ENCODE peak calls at places on chromosome 22, in four cellular contexts. A is OCI-LY7; X is AG20443; Y is stimulated activated naive CD4-positive, alpha-beta T cell. N is an unnamed sample.

GRCh38 chr22:45318168-45318557 is 8.4 kb downstream of the FAM118A start:
- DNase-seq in A (peak), X (peak), Y (peak), N (peak)

GRCh38 chr22:26608129-26608528 is 9.7 kb downstream of the CRYBB1 start:
- DNase-seq in A (no peak), X (no peak), Y (no peak), N (no peak)

GRCh38 chr22:50439314-50440250 is 35.3 kb downstream of the SBF1 start:
- DNase-seq in A (no peak), X (no peak), Y (no peak), N (no peak)

GRCh38 chr22:47618611-47619010 is 856.2 kb downstream of the TBC1D22A start:
- DNase-seq in A (no peak), X (no peak), Y (no peak), N (no peak)

GRCh38 chr22:35997438-35997837 is 31.2 kb downstream of the RBFOX2 start:
- DNase-seq in A (no peak), X (no peak), Y (no peak), N (no peak)

GRCh38 chr22:38347944-38348750 is 30.9 kb upstream of the CSNK1E start:
- DNase-seq in A (no peak), X (peak), Y (no peak), N (no peak)

GRCh38 chr22:39270792-39271191 is 26.0 kb upstream of the PDGFB start:
- DNase-seq in A (no peak), X (no peak), Y (no peak), N (no peak)

GRCh38 chr22:30609260-30610185 is 2.5 kb downstream of the TCN2 start:
- DNase-seq in A (no peak), X (peak), Y (no peak), N (no peak)

GRCh38 chr22:46031561-46031960 is 54.6 kb upstream of the WNT7B start:
- DNase-seq in A (no peak), X (no peak), Y (no peak), N (no peak)

GRCh38 chr22:28773461-28773867 is 969 bp downstream of the CCDC117 start:
- DNase-seq in A (no peak), X (peak), Y (no peak), N (no peak)

GRCh38 chr22:37051629-37052385 is at the start of gene KCTD17:
- DNase-seq in A (peak), X (peak), Y (peak), N (peak)

GRCh38 chr22:47039356-47039755 is 276.9 kb downstream of the TBC1D22A start:
- DNase-seq in A (no peak), X (no peak), Y (no peak), N (no peak)

GRCh38 chr22:31646186-31647019 is 15.6 kb downstream of the PISD start:
- DNase-seq in A (no peak), X (peak), Y (no peak), N (no peak)

GRCh38 chr22:49530671-49531532 is 296.8 kb downstream of the BRD1 start:
- DNase-seq in A (no peak), X (no peak), Y (no peak), N (no peak)

GRCh38 chr22:36415415-36416168 is 27.8 kb upstream of the MYH9 start:
- DNase-seq in A (no peak), X (no peak), Y (no peak), N (no peak)

GRCh38 chr22:17601031-17601430 is 27.5 kb downstream of the ATP6V1E1 start:
- DNase-seq in A (no peak), X (no peak), Y (no peak), N (no peak)

GRCh38 chr22:38841211-38841610 is 2.6 kb downstream of the NPTXR start:
- DNase-seq in A (no peak), X (no peak), Y (no peak), N (no peak)

GRCh38 chr22:40597541-40598453 is 38.7 kb downstream of the MRTFA start:
- DNase-seq in A (no peak), X (peak), Y (no peak), N (no peak)

GRCh38 chr22:28441720-28442263 is 237.8 kb downstream of the TTC28 start:
- DNase-seq in A (no peak), X (peak), Y (no peak), N (no peak)

GRCh38 chr22:44799077-44799931 is 46.9 kb downstream of the ARHGAP8 start:
- DNase-seq in A (no peak), X (no peak), Y (no peak), N (no peak)

GRCh38 chr22:40721266-40721665 is 42.0 kb downstream of the MCHR1 start:
- DNase-seq in A (no peak), X (peak), Y (no peak), N (no peak)

GRCh38 chr22:29503811-29504372 is 23.9 kb downstream of the NEFH start:
- DNase-seq in A (no peak), X (peak), Y (no peak), N (no peak)

GRCh38 chr22:40654522-40655167 is 18.1 kb upstream of the MRTFA start:
- DNase-seq in A (no peak), X (peak), Y (no peak), N (no peak)

GRCh38 chr22:50544078-50544745 is 1.5 kb upstream of the KLHDC7B start:
- DNase-seq in A (peak), X (peak), Y (peak), N (peak)

GRCh38 chr22:27460596-27461347 is 340.8 kb downstream of the MN1 start:
- DNase-seq in A (no peak), X (peak), Y (no peak), N (no peak)

GRCh38 chr22:44426981-44427380 is 71.1 kb downstream of the RTL6 start:
- DNase-seq in A (no peak), X (no peak), Y (no peak), N (no peak)

GRCh38 chr22:49523374-49524008 is 304.2 kb downstream of the BRD1 start:
- DNase-seq in A (no peak), X (no peak), Y (no peak), N (no peak)

GRCh38 chr22:35539910-35540599 is 576 bp upstream of the RASD2 start:
- DNase-seq in A (peak), X (peak), Y (peak), N (peak)

GRCh38 chr22:25197335-25197734 is 2.3 kb upstream of the CRYBB3 start:
- DNase-seq in A (no peak), X (no peak), Y (no peak), N (no peak)

N was measured in central memory CD4-positive, alpha-beta T cell.